ENCODE peak calls at places on chromosome 22, in nine cellular contexts. X is astrocyte of the spinal cord, P is stomach, L is coronary artery, I is dorsolateral prefrontal cortex, B is neural progenitor cell, C is HL-60, Q is left lung, E is IMR-90. U is an unnamed sample.

GRCh38 chr22:48605856-48606255 is 1221.8 kb downstream of the BRD1 start:
- DNase-seq in X (no peak), P (no peak), L (no peak), I (no peak), B (no peak), C (no peak), Q (peak), E (no peak), U (no peak)

GRCh38 chr22:23534201-23534850 is 45.8 kb downstream of the IGLL1 start:
- DNase-seq in X (no peak), P (no peak), L (no peak), I (peak), B (no peak), C (no peak), Q (peak), E (no peak), U (no peak)

GRCh38 chr22:28703436-28703835 is 23.8 kb upstream of the TTC28 start:
- DNase-seq in X (no peak), P (no peak), L (no peak), I (no peak), B (no peak), C (no peak), Q (no peak), E (no peak), U (peak)

GRCh38 chr22:43838161-43838560 is 24.2 kb downstream of the SULT4A1 start:
- DNase-seq in X (no peak), P (no peak), L (no peak), I (no peak), B (no peak), C (no peak), Q (peak), E (no peak), U (no peak)

GRCh38 chr22:47328550-47329243 is 566.2 kb downstream of the TBC1D22A start:
- DNase-seq in X (peak), P (no peak), L (no peak), I (no peak), B (no peak), C (no peak), Q (peak), E (peak), U (peak)

GRCh38 chr22:31179345-31179744 is 19.4 kb downstream of the RNF185 start:
- DNase-seq in X (peak), P (no peak), L (no peak), I (no peak), B (no peak), C (no peak), Q (no peak), E (peak), U (peak)

GRCh38 chr22:29070490-29070889 is 2.3 kb upstream of the KREMEN1 start:
- DNase-seq in X (no peak), P (no peak), L (no peak), I (no peak), B (no peak), C (no peak), Q (no peak), E (no peak), U (no peak)

GRCh38 chr22:32237905-32238304 is 17.2 kb downstream of the SLC5A4 start:
- DNase-seq in X (no peak), P (no peak), L (no peak), I (no peak), B (no peak), C (no peak), Q (no peak), E (no peak), U (no peak)

GRCh38 chr22:37887610-37888378 is 18.3 kb upstream of the MICALL1 start:
- DNase-seq in X (peak), P (no peak), L (no peak), I (no peak), B (peak), C (no peak), Q (no peak), E (peak), U (peak)

GRCh38 chr22:19910180-19910744 is 31.3 kb upstream of the COMT start:
- DNase-seq in X (no peak), P (no peak), L (no peak), I (no peak), B (no peak), C (no peak), Q (no peak), E (no peak), U (no peak)

DNA sequence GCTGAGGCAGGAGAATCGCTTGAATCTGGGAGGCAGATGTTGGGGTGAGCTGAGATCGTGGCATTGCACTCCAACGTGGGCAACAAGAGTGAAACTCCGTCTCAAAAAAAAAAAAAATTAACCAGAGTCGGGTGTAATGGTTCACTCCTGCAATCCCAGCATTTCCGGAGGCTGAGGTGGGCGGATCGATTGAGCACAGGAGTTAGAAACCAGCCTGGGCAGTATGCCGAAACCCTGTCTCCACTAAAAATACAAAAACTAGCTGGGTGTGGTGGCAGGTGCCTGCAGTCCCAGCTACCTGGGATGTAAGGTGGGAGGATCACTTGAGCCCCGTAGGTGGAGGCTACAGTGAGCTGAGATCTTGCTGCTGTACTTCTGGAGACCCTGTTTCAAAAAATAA is 1.5 kb downstream of the RANGAP1 start:
- DNase-seq in X (no peak), P (no peak), L (no peak), I (peak), B (no peak), C (no peak), Q (peak), E (no peak), U (no peak)
- H3K4me3 ChIP-seq in X (no peak), P (no peak), L (no peak), I (peak), B (peak), C (peak), Q (no peak), E (no peak), U (peak)

DNA sequence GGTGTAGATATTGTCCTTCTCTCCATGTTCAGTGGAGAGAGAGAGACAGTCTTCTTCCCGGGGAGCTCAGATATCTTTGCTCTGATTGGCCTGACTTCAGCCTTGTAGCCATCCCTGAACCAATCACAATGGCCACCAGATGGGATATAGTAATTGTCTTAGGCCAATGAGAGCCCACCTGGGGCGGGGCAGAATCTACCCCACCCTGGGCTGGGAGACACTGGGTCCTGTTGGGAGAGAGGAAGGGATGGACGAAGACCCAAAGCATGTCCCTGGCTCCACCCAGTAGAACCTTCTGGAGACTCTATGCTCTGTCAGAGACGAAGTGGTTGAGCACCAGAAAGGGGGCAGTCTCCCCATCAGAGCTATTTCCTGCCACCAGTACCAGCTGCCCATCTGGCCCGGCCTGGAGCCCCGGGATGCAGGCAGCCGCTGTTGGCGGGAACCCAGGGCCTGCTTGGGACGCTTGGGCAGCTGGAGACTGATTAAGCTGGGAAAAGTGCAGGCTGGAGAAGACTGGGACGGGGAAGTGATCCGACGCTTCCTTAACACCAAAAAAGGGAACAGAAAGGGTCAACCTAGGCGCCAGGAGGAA is 31.6 kb upstream of the CBX7 start:
- DNase-seq in X (no peak), P (no peak), L (no peak), I (no peak), B (no peak), C (no peak), Q (no peak), E (peak), U (peak)
- TF ChIP-seq CTCF in X (no peak), P (no peak), L (no peak), I (no peak), B (no peak), C (no peak), Q (no peak), E (no peak), U (no peak)

GRCh38 chr22:50298266-50298637 is 9.2 kb downstream of the PLXNB2 start:
- DNase-seq in X (no peak), P (no peak), L (no peak), I (no peak), B (no peak), C (no peak), Q (no peak), E (no peak), U (no peak)
- H3K4me3 ChIP-seq in X (no peak), P (no peak), L (no peak), I (no peak), B (no peak), C (no peak), Q (no peak), E (no peak), U (no peak)

DNA sequence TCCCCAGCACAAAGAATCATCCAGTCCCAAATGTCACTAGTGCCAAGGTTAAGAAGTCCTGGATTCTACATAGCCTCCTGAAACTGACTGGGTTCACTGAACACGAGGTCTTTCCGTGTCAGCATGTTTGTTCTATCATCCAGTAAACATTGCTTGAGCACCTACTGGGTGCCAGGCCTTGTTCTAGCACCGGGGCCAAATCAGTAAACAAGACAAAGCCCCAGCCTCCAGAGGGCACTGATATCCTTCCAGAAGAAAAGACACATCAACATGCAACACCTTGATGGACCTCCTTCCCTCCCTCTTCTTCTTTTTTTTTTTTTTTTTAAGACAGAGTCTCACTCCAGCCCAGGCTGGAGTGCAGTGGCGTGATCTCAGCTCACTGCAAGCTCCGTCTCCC is 26.9 kb downstream of the TPST2 start:
- DNase-seq in X (no peak), P (no peak), L (no peak), I (no peak), B (no peak), C (no peak), Q (no peak), E (no peak), U (no peak)
- TF ChIP-seq CTCF in X (no peak), P (no peak), L (no peak), I (no peak), B (no peak), C (no peak), Q (no peak), E (no peak), U (no peak)

DNA sequence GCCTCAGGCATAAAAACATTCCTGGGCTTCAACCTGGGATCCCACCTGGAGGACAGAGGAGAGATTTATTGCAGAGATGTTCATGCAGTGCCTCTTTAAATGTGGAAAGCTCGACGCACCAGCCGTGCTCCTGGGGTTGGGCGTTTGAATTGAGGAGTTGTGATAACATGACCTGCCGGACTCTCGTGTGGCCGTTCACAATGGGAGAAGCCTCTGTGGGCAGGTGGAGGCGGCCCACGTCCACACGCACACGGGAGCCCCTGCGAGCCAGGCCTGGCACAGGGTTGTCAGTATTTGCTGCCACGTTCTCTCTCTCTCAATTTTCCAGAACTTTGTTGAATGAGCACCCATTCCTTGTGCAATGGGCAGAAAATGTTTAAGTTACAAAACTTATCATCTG is 58.3 kb upstream of the PPARA start:
- DNase-seq in X (no peak), P (no peak), L (no peak), I (no peak), B (no peak), C (no peak), Q (peak), E (no peak), U (no peak)
- H3K4me3 ChIP-seq in X (no peak), P (no peak), L (peak), I (no peak), B (no peak), C (no peak), Q (no peak), E (no peak), U (no peak)

GRCh38 chr22:45065726-45066125 is 55.9 kb upstream of the PHF21B start:
- DNase-seq in X (no peak), P (no peak), L (no peak), I (no peak), B (no peak), C (no peak), Q (no peak), E (no peak), U (no peak)
- TF ChIP-seq CTCF in X (no peak), P (no peak), L (no peak), I (no peak), B (no peak), C (no peak), Q (no peak), E (no peak), U (no peak)

GRCh38 chr22:17436382-17436951 is 67.2 kb downstream of the CECR2 start:
- DNase-seq in X (peak), P (no peak), L (no peak), I (no peak), B (peak), C (no peak), Q (no peak), E (no peak), U (peak)
- H3K4me3 ChIP-seq in X (no peak), P (no peak), L (no peak), I (peak), B (peak), C (no peak), Q (no peak), E (no peak), U (no peak)

U was measured in fibroblast of mammary gland.